ENCODE peak calls at places on chromosomes 7 and 10, in four cellular contexts. F is GM12878, C is HCT116, K is HepG2. G is an unnamed sample.

GRCh38 chr7:106071999-106072714 is 40.0 kb downstream of the SYPL1 start:
- DNase-seq in C (no peak), K (peak), F (no peak), G (peak)

GRCh38 chr10:122303271-122304053 is 32.4 kb downstream of the BTBD16 start:
- DNase-seq in C (no peak), F (no peak), K (peak), G (no peak)

GRCh38 chr10:130642926-130643325 is 506.7 kb downstream of the GLRX3 start:
- DNase-seq in C (no peak), K (no peak), F (no peak), G (no peak)

GRCh38 chr7:151954866-151955820 is 1.1 kb upstream of the GALNTL5 start:
- DNase-seq in K (no peak), F (no peak), C (no peak), G (no peak)

GRCh38 chr10:4470231-4470840 is 355.7 kb upstream of the AKR1E2 start:
- DNase-seq in K (no peak), C (no peak), F (no peak), G (no peak)

GRCh38 chr10:42875792-42876191 is 93.2 kb downstream of the BMS1 start:
- DNase-seq in C (no peak), K (no peak), F (no peak), G (no peak)

GRCh38 chr10:29731760-29732159 is 97.0 kb upstream of the SVIL start:
- DNase-seq in K (no peak), C (no peak), F (no peak), G (no peak)

GRCh38 chr10:29469481-29470354 is 165.1 kb downstream of the SVIL start:
- DNase-seq in K (no peak), F (no peak), C (no peak), G (no peak)

GRCh38 chr10:129601737-129602136 is 134.7 kb downstream of the MGMT start:
- DNase-seq in C (no peak), F (peak), K (no peak), G (no peak)

GRCh38 chr7:16078076-16078952 is 343.0 kb downstream of the CRPPA start:
- DNase-seq in C (peak), F (no peak), K (peak), G (peak)

GRCh38 chr7:81114682-81115081 is 195.8 kb upstream of the SEMA3C start:
- DNase-seq in F (no peak), K (no peak), C (no peak), G (no peak)

GRCh38 chr10:79358811-79359210 is 11.5 kb downstream of the PPIF start:
- DNase-seq in K (peak), F (no peak), C (no peak), G (no peak)

GRCh38 chr10:26438534-26439269 is 561 bp downstream of the APBB1IP start:
- DNase-seq in F (no peak), C (no peak), K (no peak), G (no peak)

GRCh38 chr10:109277456-109277855 is 645.9 kb downstream of the XPNPEP1 start:
- DNase-seq in C (no peak), F (no peak), K (no peak), G (no peak)

GRCh38 chr10:28840202-28840601 is 162.9 kb downstream of the BAMBI start:
- DNase-seq in K (no peak), F (no peak), C (no peak), G (no peak)

GRCh38 chr10:110404374-110404773 is 93.3 kb upstream of the DUSP5 start:
- DNase-seq in F (no peak), K (no peak), C (no peak), G (no peak)

GRCh38 chr10:121601458-121601857 is 3.2 kb upstream of the FGFR2 start:
- DNase-seq in C (no peak), K (no peak), F (no peak), G (no peak)

GRCh38 chr7:141333459-141333858 is 217.8 kb upstream of the AGK start:
- DNase-seq in C (no peak), K (no peak), F (no peak), G (peak)

GRCh38 chr10:131726460-131726861 is 174.3 kb upstream of the PPP2R2D start:
- DNase-seq in C (no peak), K (peak), F (no peak), G (no peak)

GRCh38 chr10:102856758-102857424 is 2.8 kb downstream of the BORCS7 start:
- DNase-seq in C (no peak), F (no peak), K (no peak), G (no peak)

GRCh38 chr7:13181221-13181620 is 493.8 kb downstream of the ARL4A start:
- DNase-seq in K (no peak), F (no peak), C (no peak), G (no peak)

DNA sequence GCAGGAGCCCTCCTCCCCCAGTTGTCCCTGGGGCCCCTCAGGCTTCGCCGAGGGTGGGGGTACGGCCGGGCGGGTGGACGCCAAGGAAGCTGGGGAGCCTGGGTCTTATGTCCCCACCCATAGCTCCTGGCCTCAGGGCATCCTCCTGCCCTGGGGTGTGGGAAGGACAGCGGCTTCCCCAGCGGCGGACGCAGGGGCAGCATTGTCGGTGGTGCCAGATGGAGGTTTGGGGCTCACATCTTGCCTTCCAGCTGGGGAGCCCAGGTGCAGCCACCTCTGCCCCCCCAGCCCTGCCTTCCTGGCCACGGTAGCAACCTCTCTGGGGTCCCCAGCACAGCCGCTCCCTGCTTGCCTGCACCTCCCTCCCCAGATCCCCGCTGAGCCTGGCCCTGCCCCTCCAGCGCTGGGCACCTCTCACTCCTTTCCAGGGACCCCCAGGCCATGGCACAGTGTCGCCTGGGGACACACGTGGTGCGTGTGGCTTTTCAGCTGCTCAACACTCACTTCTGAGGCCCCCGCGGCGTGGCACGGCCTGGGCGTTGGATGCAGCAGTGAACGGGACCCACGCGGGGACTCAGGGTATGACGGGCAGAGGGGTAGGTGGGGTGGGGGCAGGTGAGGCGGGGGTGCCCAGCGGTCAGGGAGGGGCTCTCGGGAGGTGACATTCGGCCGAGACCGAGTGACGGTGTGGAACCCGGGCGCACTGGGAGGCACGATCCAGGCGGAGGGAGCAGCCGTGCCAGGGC is 53.1 kb downstream of the UNCX start:
- DNase-seq in F (no peak), C (no peak), K (no peak), G (no peak)
- TF ChIP-seq ZBTB33 in F (no peak), C (no peak), K (no peak), G (no peak)

GRCh38 chr10:77529050-77529576 is 108.5 kb downstream of the KCNMA1 start:
- DNase-seq in F (no peak), C (no peak), K (no peak), G (no peak)
- TF ChIP-seq SRF in F (no peak), C (no peak), K (no peak), G (no peak)

GRCh38 chr7:137458399-137458798 is 114.9 kb upstream of the PTN start:
- DNase-seq in C (no peak), K (no peak), F (no peak), G (no peak)
- TF ChIP-seq ZBTB33 in C (no peak), K (no peak), F (no peak), G (no peak)

DNA sequence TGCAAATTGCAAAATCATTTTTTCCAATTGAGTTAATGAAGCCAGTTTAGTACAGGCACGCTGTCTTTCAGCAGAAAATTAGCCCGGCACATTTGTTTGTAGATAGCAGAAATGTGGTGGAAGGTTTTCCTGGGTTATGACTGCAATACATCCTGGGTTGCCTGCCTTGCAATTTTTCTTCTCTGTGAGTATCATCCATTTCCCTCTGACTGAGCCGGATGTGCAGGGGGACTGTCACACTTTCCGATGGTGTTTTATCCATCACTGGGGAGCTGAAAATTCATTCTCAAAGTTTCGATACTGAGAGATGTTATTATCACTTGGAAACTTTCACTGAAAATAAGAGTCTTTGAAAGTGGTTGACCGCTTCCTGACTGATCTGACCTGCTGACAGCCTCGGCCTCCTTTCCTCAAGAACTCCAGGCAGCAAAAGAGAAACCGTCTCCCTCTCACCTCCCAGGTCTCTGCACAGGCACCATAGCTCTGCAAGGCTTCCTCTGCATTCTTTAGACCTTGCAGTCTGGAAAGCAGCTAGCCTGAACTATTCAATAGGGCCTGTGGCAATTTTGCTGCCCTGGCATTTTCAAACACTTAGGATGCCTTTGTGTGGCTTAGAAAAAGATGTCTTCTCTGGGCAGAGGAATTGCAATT is 320.8 kb upstream of the NRP1 start:
- DNase-seq in F (no peak), C (no peak), K (no peak), G (no peak)
- TF ChIP-seq SRF in F (no peak), C (no peak), K (no peak), G (no peak)

GRCh38 chr7:119482209-119482608 is 790.8 kb upstream of the KCND2 start:
- DNase-seq in K (peak), F (peak), C (peak), G (no peak)
- TF ChIP-seq ZBTB33 in K (no peak), F (no peak), C (no peak), G (no peak)

GRCh38 chr7:91239772-91240171 is 24.5 kb upstream of the FZD1 start:
- DNase-seq in F (no peak), C (no peak), K (no peak), G (no peak)
- TF ChIP-seq SRF in F (no peak), C (no peak), K (no peak), G (no peak)

DNA sequence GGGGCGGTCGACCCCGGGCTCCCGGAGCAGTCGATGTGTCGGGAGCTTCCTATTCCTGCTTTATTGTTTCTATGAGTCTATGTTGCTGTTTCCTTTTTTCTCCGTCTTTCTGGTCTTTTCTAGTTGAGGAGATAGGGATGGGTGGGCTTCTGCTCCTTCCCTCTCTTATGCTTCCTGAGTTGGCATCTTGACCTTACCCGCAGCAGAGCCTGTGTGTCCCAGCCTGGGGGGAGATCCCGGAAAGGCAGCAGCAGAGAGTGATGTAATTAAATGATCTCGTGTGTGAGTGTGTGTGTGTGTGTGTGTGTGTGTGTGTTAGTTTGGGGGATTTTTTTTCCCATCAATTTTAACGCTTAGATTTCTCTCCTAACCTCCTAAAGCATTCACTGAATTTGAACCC is 501 bp upstream of the SORCS1 start:
- DNase-seq in K (no peak), F (no peak), C (no peak), G (no peak)
- TF ChIP-seq ZBTB33 in K (no peak), F (no peak), C (no peak), G (no peak)

DNA sequence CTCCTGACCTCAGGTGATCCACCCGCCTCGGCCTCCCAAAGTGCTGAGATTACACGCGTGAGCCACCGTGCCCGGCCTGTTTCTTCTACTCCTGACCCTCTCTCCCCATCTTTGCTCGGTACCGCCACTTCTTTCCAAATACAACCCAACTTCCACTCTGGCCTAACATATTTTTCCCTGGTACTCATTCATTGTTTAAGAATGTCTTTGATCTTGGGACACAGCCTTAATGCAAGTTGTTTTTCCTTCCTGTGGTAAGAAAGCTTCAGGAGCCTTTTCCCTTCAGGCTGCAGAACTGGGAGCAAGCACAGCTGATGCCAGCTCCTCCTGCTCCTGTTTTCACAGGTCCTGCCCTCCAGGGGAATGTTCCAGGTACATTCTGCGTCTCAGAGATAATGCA is 13.7 kb downstream of the CALML3 start:
- DNase-seq in K (no peak), C (no peak), F (no peak), G (no peak)
- TF ChIP-seq SRF in K (no peak), C (no peak), F (no peak), G (no peak)

DNA sequence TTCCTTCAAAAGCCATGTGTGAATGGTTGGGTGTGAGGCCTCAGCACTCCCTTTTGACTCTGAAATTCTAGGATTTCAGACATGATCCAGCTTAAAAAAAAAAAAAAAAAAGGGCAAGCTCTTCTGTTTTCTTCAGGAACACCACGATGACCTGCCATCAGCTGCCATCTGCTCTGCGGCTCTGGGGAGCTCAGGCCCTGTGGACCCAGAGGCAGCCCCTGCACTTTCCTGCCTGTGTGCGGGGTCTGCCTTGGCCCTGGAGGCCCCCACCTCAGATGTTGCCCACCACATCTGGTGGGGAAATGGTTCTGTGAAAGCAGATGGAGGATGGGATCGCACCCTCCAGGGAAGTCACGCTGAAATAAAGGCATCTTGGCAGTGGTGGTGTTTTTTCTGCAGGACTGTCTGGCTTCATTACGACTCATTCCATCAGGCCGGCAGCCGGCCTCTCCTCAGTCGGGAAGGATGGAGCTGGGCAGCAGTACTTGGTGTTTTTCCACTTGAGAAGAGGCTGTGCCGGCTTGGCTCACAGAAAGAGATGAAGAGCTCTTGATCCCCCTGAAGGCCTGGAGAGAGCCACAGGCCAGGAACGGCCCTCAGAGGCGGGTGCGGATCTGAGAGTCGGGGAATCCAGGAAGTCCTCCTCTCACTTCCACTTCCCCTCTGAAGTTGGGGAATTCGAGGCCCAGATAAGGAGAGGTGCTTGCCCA is 66.1 kb upstream of the AQP1 start:
- DNase-seq in F (no peak), C (no peak), K (no peak), G (no peak)
- TF ChIP-seq ZBTB33 in F (no peak), C (no peak), K (no peak), G (no peak)

DNA sequence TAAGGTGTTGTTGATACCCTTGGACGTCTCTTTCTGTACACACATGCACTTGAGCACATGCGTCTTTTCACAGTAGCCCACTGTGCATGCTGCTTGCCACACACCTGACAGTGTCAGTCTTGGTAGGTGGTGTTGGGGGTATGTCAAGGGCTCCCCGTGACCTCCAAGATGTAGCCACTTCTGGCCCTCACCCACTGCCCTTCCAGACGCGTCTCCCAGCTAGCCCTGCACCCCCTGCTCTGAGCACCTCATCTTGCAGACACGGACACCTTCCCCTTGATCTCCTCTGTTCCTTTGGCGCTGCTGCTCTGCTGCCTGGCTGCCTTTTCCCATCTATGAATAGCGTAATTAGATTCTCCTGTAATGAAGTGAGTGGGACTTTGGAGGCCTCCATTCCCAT is 75.2 kb upstream of the TNS3 start:
- DNase-seq in C (no peak), K (no peak), F (no peak), G (no peak)
- TF ChIP-seq SRF in C (no peak), K (no peak), F (no peak), G (no peak)